ENCODE peak calls at places on chromosomes 13 and 19, in eight cellular contexts. R is Panc1, H is transverse colon, D is breast epithelium, E is K562, A is HepG2, G is prostate gland, F is HCT116. I is an unnamed sample.

GRCh38 chr19:2887391-2887914 is 13.3 kb upstream of the ZNF57 start:
- DNase-seq in R (peak; percentile 61), H (no peak), D (no peak), E (peak; percentile 47), A (peak; percentile 76), G (peak; percentile 39), F (peak; percentile 64), I (no peak)

GRCh38 chr13:93847162-93847561 is 620.6 kb downstream of the GPC6 start:
- DNase-seq in R (no peak), H (no peak), D (no peak), E (no peak), A (peak; percentile 5), G (no peak), F (no peak), I (no peak)

GRCh38 chr13:44437356-44438233 is 64.0 kb downstream of the SERP2 start:
- DNase-seq in R (no peak), H (no peak), D (no peak), E (no peak), A (peak; percentile 35), G (no peak), F (no peak), I (no peak)

GRCh38 chr19:3771906-3772450 is at the start of gene RAX2:
- DNase-seq in R (no peak), H (no peak), D (no peak), E (peak; percentile 70), A (no peak), G (no peak), F (no peak), I (no peak)

GRCh38 chr13:35231426-35231825 is 245.1 kb downstream of the MAB21L1 start:
- DNase-seq in R (no peak), H (no peak), D (no peak), E (no peak), A (no peak), G (no peak), F (no peak), I (no peak)

GRCh38 chr19:57282011-57282636 is 1.8 kb downstream of the ZNF460 start:
- DNase-seq in R (no peak), H (no peak), D (no peak), E (no peak), A (no peak), G (no peak), F (no peak), I (no peak)

GRCh38 chr19:33374406-33374703 is 846 bp downstream of the CEBPG start:
- DNase-seq in R (no peak), H (no peak), D (no peak), E (no peak), A (no peak), G (no peak), F (no peak), I (no peak)

GRCh38 chr13:24199016-24199415 is 38.5 kb downstream of the SPATA13 start:
- DNase-seq in R (no peak), H (peak; percentile 41), D (no peak), E (no peak), A (no peak), G (no peak), F (no peak), I (no peak)

GRCh38 chr13:99656843-99657506 is 155.7 kb downstream of the TM9SF2 start:
- DNase-seq in R (no peak), H (no peak), D (no peak), E (no peak), A (no peak), G (no peak), F (no peak), I (no peak)

GRCh38 chr13:26861951-26862350 is 101.4 kb upstream of the GPR12 start:
- DNase-seq in R (no peak), H (no peak), D (no peak), E (no peak), A (no peak), G (no peak), F (no peak), I (no peak)

GRCh38 chr13:114012141-114012540 is 38.3 kb upstream of the C13orf46 start:
- DNase-seq in R (no peak), H (no peak), D (no peak), E (no peak), A (no peak), G (no peak), F (no peak), I (no peak)
- H3K9me3 ChIP-seq in R (no peaks in the 10 kb centered on the region), H (no peaks in the 10 kb centered on the region), D (no peaks in the 10 kb centered on the region), E (no peaks in the 10 kb centered on the region), A (no peaks in the 10 kb centered on the region), G (no peaks in the 10 kb centered on the region), F (no peaks in the 10 kb centered on the region), I (no peaks in the 10 kb centered on the region)

DNA sequence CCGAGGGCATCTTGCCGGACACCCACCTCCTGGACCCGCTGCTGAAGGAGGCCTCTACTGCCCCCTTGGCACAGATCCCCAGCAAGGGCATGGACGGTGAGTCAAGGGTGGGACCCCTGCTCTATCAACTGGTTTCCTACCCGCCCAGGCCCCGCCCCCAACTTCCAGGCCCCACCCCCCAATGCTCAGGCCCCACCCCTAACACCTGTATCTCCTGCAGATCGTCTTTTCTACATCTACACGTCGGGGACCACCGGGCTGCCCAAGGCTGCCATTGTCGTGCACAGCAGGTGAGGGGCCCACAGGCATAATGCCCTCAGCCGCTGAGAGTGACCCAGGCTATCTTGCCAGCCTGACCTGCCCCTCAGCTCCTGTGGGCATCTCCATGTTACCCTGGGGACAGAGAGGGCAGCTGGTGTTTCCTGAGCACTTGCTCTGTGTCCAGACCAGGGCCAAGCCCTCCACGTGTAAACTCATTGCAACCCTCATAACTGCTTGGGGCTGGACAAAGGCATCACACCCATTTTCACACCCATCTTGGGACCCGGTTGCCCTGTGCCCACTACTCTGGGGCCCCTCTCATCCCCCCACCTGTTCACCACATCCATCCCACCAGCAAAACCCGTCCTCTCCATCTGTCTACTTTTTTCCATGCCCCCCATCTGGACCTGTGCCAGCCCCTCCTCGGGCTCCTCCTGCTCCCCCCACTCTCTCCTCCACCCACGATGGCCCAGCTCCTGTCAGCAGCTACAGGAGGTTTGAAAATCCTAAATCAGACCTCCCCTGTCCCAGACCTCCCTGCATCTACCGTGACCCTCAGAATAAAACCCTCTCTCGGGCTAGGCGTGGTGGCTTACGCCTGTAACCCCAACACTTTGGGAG is 17.2 kb downstream of the SLC27A1 start:
- DNase-seq in R (no peak), H (no peak), D (no peak), E (peak; percentile 68), A (no peak), G (no peak), F (no peak), I (no peak)
- TF ChIP-seq POLR2AphosphoS5 in R (no peak), H (no peak), D (no peak), E (no peak), A (no peak), G (no peak), F (no peak), I (no peak)

GRCh38 chr19:11973020-11973810 is 8.4 kb downstream of the ZNF763 start:
- DNase-seq in R (no peak), H (no peak), D (no peak), E (no peak), A (no peak), G (no peak), F (no peak), I (no peak)
- H3K9me3 ChIP-seq in R (peaks cover 6% of the 10 kb centered on the region), H (peaks cover 16% of the 10 kb centered on the region), D (peaks cover 29% of the 10 kb centered on the region), E (peaks cover 2% of the 10 kb centered on the region), A (no peaks in the 10 kb centered on the region), G (no peaks in the 10 kb centered on the region), F (peaks cover 7% of the 10 kb centered on the region), I (peaks cover 6% of the 10 kb centered on the region)

GRCh38 chr13:95924389-95924994 is 128.7 kb downstream of the UGGT2 start:
- DNase-seq in R (peak; percentile 7), H (no peak), D (no peak), E (no peak), A (peak; percentile 41), G (no peak), F (peak; percentile 16), I (no peak)
- TF ChIP-seq POLR2AphosphoS5 in R (no peak), H (no peak), D (no peak), E (no peak), A (no peak), G (no peak), F (no peak), I (no peak)

GRCh38 chr19:30385666-30386065 is 13.5 kb downstream of the ZNF536 start:
- DNase-seq in R (no peak), H (no peak), D (no peak), E (no peak), A (no peak), G (no peak), F (no peak), I (no peak)

GRCh38 chr19:30385174-30385573 is 13.0 kb downstream of the ZNF536 start:
- DNase-seq in R (no peak), H (no peak), D (no peak), E (no peak), A (no peak), G (no peak), F (no peak), I (no peak)

GRCh38 chr19:30379841-30380610 is 7.8 kb downstream of the ZNF536 start:
- DNase-seq in R (no peak), H (no peak), D (no peak), E (no peak), A (no peak), G (no peak), F (no peak), I (no peak)

GRCh38 chr19:30378701-30379100 is 6.5 kb downstream of the ZNF536 start:
- DNase-seq in R (no peak), H (no peak), D (no peak), E (no peak), A (no peak), G (no peak), F (no peak), I (peak; percentile 20)

DNA sequence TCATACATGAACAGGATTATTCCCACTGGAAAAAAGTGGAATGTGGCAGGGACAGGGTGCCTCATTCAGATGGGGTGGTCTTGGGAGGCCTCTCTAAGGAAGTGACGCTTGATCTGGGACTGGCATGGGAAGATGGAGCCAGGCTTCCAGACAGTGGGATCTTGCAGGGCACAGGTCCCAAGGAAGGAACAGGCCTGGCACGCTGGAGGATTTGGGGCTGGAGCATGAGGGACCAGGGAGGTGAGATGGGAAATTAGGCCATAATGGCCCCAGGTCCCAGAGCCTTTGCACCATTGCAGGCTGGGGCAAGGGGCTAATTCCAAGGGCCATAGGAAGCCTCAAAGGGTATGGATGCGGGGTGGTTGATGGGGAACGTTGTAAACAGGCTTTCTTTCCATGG is 9.2 kb downstream of the ZNF536 start:
- DNase-seq in R (no peak), H (no peak), D (no peak), E (no peak), A (no peak), G (no peak), F (no peak), I (no peak)
- H3K9me3 ChIP-seq in R (no peaks in the 10 kb centered on the region), H (no peaks in the 10 kb centered on the region), D (no peaks in the 10 kb centered on the region), E (no peaks in the 10 kb centered on the region), A (no peaks in the 10 kb centered on the region), G (no peaks in the 10 kb centered on the region), F (no peaks in the 10 kb centered on the region), I (no peaks in the 10 kb centered on the region)

GRCh38 chr19:4831351-4832340 is at the start of gene TICAM1:
- DNase-seq in R (no peak), H (peak; percentile 90), D (peak; percentile 71), E (peak; percentile 90), A (no peak), G (peak; percentile 49), F (no peak), I (peak; percentile 85)
- TF ChIP-seq POLR2AphosphoS5 in R (peak; percentile 36), H (peak; percentile 90), D (peak; percentile 67), E (peak; percentile 22), A (no peak), G (peak; percentile 65), F (peak; percentile 83), I (peak; percentile 67)

DNA sequence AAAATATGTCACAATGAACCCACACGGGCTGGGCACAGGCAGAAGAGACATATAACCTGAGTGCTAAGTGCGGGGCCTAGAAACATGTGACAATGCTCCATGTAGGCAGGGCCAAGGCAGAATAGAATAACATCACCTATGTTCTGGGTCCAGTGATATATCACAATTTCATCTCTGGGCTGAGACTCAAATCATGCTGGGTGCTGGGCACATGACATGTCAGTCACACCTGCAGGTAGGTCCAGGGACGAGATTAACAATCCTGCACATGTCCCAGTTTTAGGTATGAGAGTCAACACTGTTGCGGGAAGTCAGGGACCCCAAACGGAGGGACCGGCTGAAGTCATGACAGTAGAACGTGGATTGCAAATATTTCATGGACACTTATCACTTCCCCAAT is 50.3 kb downstream of the ZNF99 start:
- DNase-seq in R (no peak), H (no peak), D (no peak), E (no peak), A (no peak), G (no peak), F (no peak), I (no peak)
- H3K9me3 ChIP-seq in R (no peaks in the 10 kb centered on the region), H (peaks cover 4% of the 10 kb centered on the region), D (peaks cover 5% of the 10 kb centered on the region), E (peaks cover 2% of the 10 kb centered on the region), A (peaks cover 98% of the 10 kb centered on the region), G (no peaks in the 10 kb centered on the region), F (peaks cover 12% of the 10 kb centered on the region), I (peaks cover 18% of the 10 kb centered on the region)

I was measured in suprapubic skin.